ENCODE peak calls at places on chromosomes 12 and 14, in seven cellular contexts. T is IMR-90, O is GM23248, U is HepG2, I is GM12878, D is OCI-LY7, Z is hepatocyte. Y is an unnamed sample. For H3K36me3, the result is how much of the 10 kb centered on the place peaks cover.

GRCh38 chr14:94366146-94366887 is 22.1 kb downstream of the SERPINA1 start:
- DNase-seq in T (no peak), O (no peak), U (no peak), I (no peak), D (no peak), Z (no peak), Y (no peak)

GRCh38 chr14:99401196-99401595 is 79.5 kb downstream of the SETD3 start:
- DNase-seq in T (no peak), O (no peak), U (no peak), I (no peak), D (no peak), Z (no peak), Y (no peak)

GRCh38 chr14:100767003-100767787 is 40.5 kb downstream of the DLK1 start:
- DNase-seq in T (no peak), O (no peak), U (no peak), I (no peak), D (no peak), Z (no peak), Y (no peak)

GRCh38 chr12:75011120-75011519 is 198.5 kb downstream of the KCNC2 start:
- DNase-seq in T (no peak), O (no peak), U (no peak), I (no peak), D (no peak), Z (no peak), Y (no peak)

GRCh38 chr12:22577667-22578066 is 33.3 kb upstream of the C2CD5 start:
- DNase-seq in T (peak), O (no peak), U (no peak), I (no peak), D (no peak), Z (no peak), Y (no peak)

GRCh38 chr12:27782481-27782880 is 2.4 kb upstream of the MANSC4 start:
- DNase-seq in T (no peak), O (peak), U (no peak), I (no peak), D (no peak), Z (no peak), Y (no peak)

GRCh38 chr14:69719501-69719951 is 47.4 kb upstream of the SRSF5 start:
- DNase-seq in T (peak), O (peak), U (no peak), I (no peak), D (no peak), Z (peak), Y (peak)

GRCh38 chr12:56954956-56955355 is 2.5 kb downstream of the RDH16 start:
- DNase-seq in T (no peak), O (no peak), U (no peak), I (no peak), D (no peak), Z (no peak), Y (no peak)

GRCh38 chr12:3002636-3003035 is 43.4 kb downstream of the TEAD4 start:
- DNase-seq in T (no peak), O (no peak), U (no peak), I (no peak), D (no peak), Z (no peak), Y (no peak)

GRCh38 chr14:62667515-62667914 is 377.7 kb downstream of the KCNH5 start:
- DNase-seq in T (peak), O (no peak), U (no peak), I (no peak), D (no peak), Z (no peak), Y (no peak)

GRCh38 chr12:94147377-94147990 is 893 bp upstream of the PLXNC1 start:
- DNase-seq in T (no peak), O (no peak), U (no peak), I (no peak), D (peak), Z (no peak), Y (no peak)

GRCh38 chr12:69468237-69469026 is 1.8 kb upstream of the FRS2 start:
- DNase-seq in T (no peak), O (peak), U (no peak), I (no peak), D (peak), Z (no peak), Y (peak)

GRCh38 chr14:40280652-40281051 is 848.4 kb upstream of the FBXO33 start:
- DNase-seq in T (no peak), O (no peak), U (no peak), I (no peak), D (peak), Z (no peak), Y (no peak)
- H2AFZ ChIP-seq in T (no peak), O (no peak), U (no peak), I (no peak), D (peak), Z (no peak), Y (no peak)

GRCh38 chr14:54348001-54348611 is 48.7 kb upstream of the CDKN3 start:
- DNase-seq in T (peak), O (peak), U (peak), I (no peak), D (peak), Z (peak), Y (no peak)

GRCh38 chr14:54344445-54344844 is 52.4 kb upstream of the CDKN3 start:
- DNase-seq in T (no peak), O (no peak), U (no peak), I (no peak), D (no peak), Z (no peak), Y (no peak)

GRCh38 chr14:54348923-54349615 is 47.7 kb upstream of the CDKN3 start:
- DNase-seq in T (peak), O (peak), U (no peak), I (no peak), D (no peak), Z (no peak), Y (peak)

GRCh38 chr14:54346257-54346656 is 50.5 kb upstream of the CDKN3 start:
- DNase-seq in T (no peak), O (no peak), U (no peak), I (no peak), D (no peak), Z (no peak), Y (no peak)

DNA sequence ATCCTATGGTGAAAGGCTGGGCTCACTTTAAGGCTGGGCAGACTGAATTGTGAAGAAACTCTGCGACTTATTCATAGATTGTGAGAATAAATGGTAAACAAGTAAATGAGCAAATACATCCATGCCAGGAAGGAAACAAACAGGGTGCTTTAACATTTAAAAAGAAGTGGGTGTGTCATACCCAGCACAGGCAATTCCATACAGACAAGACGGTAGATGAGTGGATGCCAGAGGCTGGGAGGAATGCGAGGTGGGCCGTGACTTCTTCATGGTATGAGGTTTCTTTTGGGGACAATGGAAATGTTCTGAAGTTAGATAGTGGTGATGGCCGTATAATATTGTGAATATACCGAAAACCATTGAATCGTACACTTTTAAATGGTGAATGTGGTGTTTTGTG is 49.8 kb upstream of the CDKN3 start:
- DNase-seq in T (no peak), O (no peak), U (no peak), I (no peak), D (no peak), Z (no peak), Y (no peak)
- H3K36me3 ChIP-seq in T (under half), O (under half), U (under half), I (under half), D (under half), Z (under half), Y (under half)

GRCh38 chr12:10362325-10362724 is 27.5 kb downstream of the KLRK1 start:
- DNase-seq in T (no peak), O (no peak), U (no peak), I (no peak), D (no peak), Z (no peak), Y (no peak)

GRCh38 chr12:10362828-10363664 is 26.8 kb downstream of the KLRK1 start:
- DNase-seq in T (no peak), O (peak), U (no peak), I (peak), D (no peak), Z (no peak), Y (peak)

GRCh38 chr12:10361622-10362021 is 28.2 kb downstream of the KLRK1 start:
- DNase-seq in T (peak), O (peak), U (peak), I (no peak), D (no peak), Z (peak), Y (peak)

GRCh38 chr12:10358969-10359368 is 30.9 kb downstream of the KLRK1 start:
- DNase-seq in T (no peak), O (no peak), U (no peak), I (no peak), D (no peak), Z (no peak), Y (no peak)

GRCh38 chr12:10361084-10361483 is 28.8 kb downstream of the KLRK1 start:
- DNase-seq in T (no peak), O (no peak), U (no peak), I (no peak), D (no peak), Z (no peak), Y (no peak)
- H2AFZ ChIP-seq in T (no peak), O (no peak), U (no peak), I (no peak), D (no peak), Z (peak), Y (peak)

GRCh38 chr14:103734081-103734888 is 18.7 kb downstream of the ZFYVE21 start:
- DNase-seq in T (no peak), O (no peak), U (no peak), I (no peak), D (no peak), Z (no peak), Y (no peak)
- H3K36me3 ChIP-seq in T (under half), O (under half), U (under half), I (under half), D (under half), Z (under half), Y (under half)